ENCODE peak calls at places on chromosomes 16 and 17, in ten cellular contexts. One of them, this sample, is unnamed.

GRCh38 chr16:27272076-27272475 is 3.5 kb upstream of the NSMCE1 start:
- DNase-seq in NCI-H1105: no peak
- DNase-seq in fibroblast of lung: no peak
- DNase-seq in NCI-H446: no peak
- DNase-seq in tibial nerve: no peak
- DNase-seq in IMR-90: no peak
- DNase-seq in NCI-H774: no peak
- DNase-seq in EL: no peak
- DNase-seq in BE2C: no peak
- DNase-seq in GM10248: no peak
- DNase-seq in this sample: no peak

GRCh38 chr17:34578016-34578415 is 1.4 kb upstream of the TMEM132E start:
- DNase-seq in NCI-H446: no peak
- DNase-seq in NCI-H774: no peak
- DNase-seq in BE2C: no peak
- DNase-seq in NCI-H1105: no peak
- DNase-seq in IMR-90: no peak
- DNase-seq in GM10248: no peak
- DNase-seq in tibial nerve: no peak
- DNase-seq in EL: no peak
- DNase-seq in fibroblast of lung: no peak
- DNase-seq in this sample: no peak

GRCh38 chr17:79533116-79533515 is 77.7 kb downstream of the RBFOX3 start:
- DNase-seq in GM10248: no peak
- DNase-seq in NCI-H1105: no peak
- DNase-seq in tibial nerve: no peak
- DNase-seq in fibroblast of lung: no peak
- DNase-seq in NCI-H774: no peak
- DNase-seq in EL: no peak
- DNase-seq in NCI-H446: no peak
- DNase-seq in BE2C: no peak
- DNase-seq in IMR-90: no peak
- DNase-seq in this sample: no peak

GRCh38 chr17:77374170-77374936 is 233.6 kb downstream of the SEC14L1 start:
- DNase-seq in NCI-H446: peak
- DNase-seq in GM10248: peak
- DNase-seq in NCI-H1105: no peak
- DNase-seq in BE2C: peak
- DNase-seq in tibial nerve: peak
- DNase-seq in fibroblast of lung: peak
- DNase-seq in IMR-90: peak
- DNase-seq in NCI-H774: no peak
- DNase-seq in EL: peak
- DNase-seq in this sample: peak

GRCh38 chr17:74531231-74531761 is at the start of gene CD300LB:
- DNase-seq in NCI-H446: no peak
- DNase-seq in tibial nerve: no peak
- DNase-seq in EL: no peak
- DNase-seq in NCI-H774: no peak
- DNase-seq in GM10248: peak
- DNase-seq in fibroblast of lung: no peak
- DNase-seq in BE2C: no peak
- DNase-seq in IMR-90: no peak
- DNase-seq in NCI-H1105: no peak
- DNase-seq in this sample: no peak

GRCh38 chr16:67936124-67936875 is at the start of gene PSMB10:
- DNase-seq in BE2C: peak
- DNase-seq in IMR-90: peak
- DNase-seq in tibial nerve: peak
- DNase-seq in NCI-H1105: no peak
- DNase-seq in NCI-H774: no peak
- DNase-seq in GM10248: peak
- DNase-seq in fibroblast of lung: peak
- DNase-seq in EL: peak
- DNase-seq in NCI-H446: no peak
- DNase-seq in this sample: peak

GRCh38 chr17:45261577-45262515 is at the start of gene SPATA32:
- DNase-seq in tibial nerve: no peak
- DNase-seq in fibroblast of lung: peak
- DNase-seq in EL: no peak
- DNase-seq in NCI-H446: no peak
- DNase-seq in GM10248: peak
- DNase-seq in BE2C: peak
- DNase-seq in IMR-90: peak
- DNase-seq in NCI-H774: no peak
- DNase-seq in NCI-H1105: no peak
- DNase-seq in this sample: no peak

GRCh38 chr16:11610580-11610979 is 23.9 kb upstream of the LITAF start:
- DNase-seq in fibroblast of lung: no peak
- DNase-seq in NCI-H446: no peak
- DNase-seq in NCI-H774: no peak
- DNase-seq in IMR-90: no peak
- DNase-seq in GM10248: no peak
- DNase-seq in NCI-H1105: no peak
- DNase-seq in EL: no peak
- DNase-seq in tibial nerve: no peak
- DNase-seq in BE2C: no peak
- DNase-seq in this sample: no peak

GRCh38 chr17:44608732-44609435 is 47.4 kb upstream of the MEIOC start:
- DNase-seq in EL: peak
- DNase-seq in NCI-H446: no peak
- DNase-seq in tibial nerve: no peak
- DNase-seq in fibroblast of lung: no peak
- DNase-seq in NCI-H1105: no peak
- DNase-seq in NCI-H774: peak
- DNase-seq in IMR-90: no peak
- DNase-seq in GM10248: no peak
- DNase-seq in BE2C: no peak
- DNase-seq in this sample: no peak

GRCh38 chr17:46771601-46772012 is 46.9 kb downstream of the WNT3 start:
- DNase-seq in fibroblast of lung: peak
- DNase-seq in GM10248: peak
- DNase-seq in tibial nerve: no peak
- DNase-seq in EL: peak
- DNase-seq in IMR-90: no peak
- DNase-seq in BE2C: peak
- DNase-seq in NCI-H446: peak
- DNase-seq in NCI-H1105: no peak
- DNase-seq in NCI-H774: peak
- DNase-seq in this sample: peak

GRCh38 chr16:1494129-1494640 is 1.0 kb downstream of the TELO2 start:
- DNase-seq in fibroblast of lung: peak
- DNase-seq in tibial nerve: peak
- DNase-seq in NCI-H1105: no peak
- DNase-seq in EL: peak
- DNase-seq in GM10248: no peak
- DNase-seq in IMR-90: peak
- DNase-seq in NCI-H774: no peak
- DNase-seq in NCI-H446: no peak
- DNase-seq in BE2C: peak
- DNase-seq in this sample: peak

GRCh38 chr17:82940226-82941020 is 100.6 kb upstream of the ZNF750 start:
- DNase-seq in NCI-H1105: no peak
- DNase-seq in GM10248: no peak
- DNase-seq in tibial nerve: no peak
- DNase-seq in fibroblast of lung: no peak
- DNase-seq in NCI-H446: no peak
- DNase-seq in NCI-H774: no peak
- DNase-seq in BE2C: peak
- DNase-seq in EL: no peak
- DNase-seq in IMR-90: no peak
- DNase-seq in this sample: no peak

GRCh38 chr17:1438593-1439083 is 17.4 kb downstream of the CRK start:
- DNase-seq in GM10248: no peak
- DNase-seq in IMR-90: peak
- DNase-seq in fibroblast of lung: peak
- DNase-seq in BE2C: no peak
- DNase-seq in NCI-H774: no peak
- DNase-seq in tibial nerve: no peak
- DNase-seq in NCI-H446: no peak
- DNase-seq in EL: peak
- DNase-seq in NCI-H1105: no peak
- DNase-seq in this sample: no peak

GRCh38 chr16:4882633-4883285 is 35.5 kb downstream of the UBN1 start:
- DNase-seq in IMR-90: peak
- DNase-seq in NCI-H446: peak
- DNase-seq in BE2C: peak
- DNase-seq in EL: peak
- DNase-seq in GM10248: no peak
- DNase-seq in NCI-H1105: peak
- DNase-seq in fibroblast of lung: peak
- DNase-seq in NCI-H774: no peak
- DNase-seq in tibial nerve: peak
- DNase-seq in this sample: peak

GRCh38 chr17:68463211-68463990 is 6.1 kb upstream of the WIPI1 start:
- DNase-seq in tibial nerve: no peak
- DNase-seq in GM10248: no peak
- DNase-seq in NCI-H446: no peak
- DNase-seq in fibroblast of lung: no peak
- DNase-seq in EL: no peak
- DNase-seq in NCI-H774: no peak
- DNase-seq in NCI-H1105: no peak
- DNase-seq in IMR-90: no peak
- DNase-seq in BE2C: no peak
- DNase-seq in this sample: no peak

GRCh38 chr17:30954046-30954805 is 16.6 kb upstream of the RNF135 start:
- DNase-seq in NCI-H446: no peak
- DNase-seq in EL: no peak
- DNase-seq in IMR-90: peak
- DNase-seq in BE2C: no peak
- DNase-seq in NCI-H1105: no peak
- DNase-seq in NCI-H774: no peak
- DNase-seq in GM10248: no peak
- DNase-seq in tibial nerve: no peak
- DNase-seq in fibroblast of lung: no peak
- DNase-seq in this sample: no peak

GRCh38 chr16:67613808-67614207 is 31.1 kb upstream of the CARMIL2 start:
- DNase-seq in NCI-H1105: no peak
- DNase-seq in EL: no peak
- DNase-seq in BE2C: peak
- DNase-seq in NCI-H774: no peak
- DNase-seq in IMR-90: no peak
- DNase-seq in fibroblast of lung: no peak
- DNase-seq in GM10248: no peak
- DNase-seq in NCI-H446: no peak
- DNase-seq in tibial nerve: no peak
- DNase-seq in this sample: no peak

GRCh38 chr16:81863630-81864352 is 84.7 kb downstream of the PLCG2 start:
- DNase-seq in BE2C: no peak
- DNase-seq in EL: no peak
- DNase-seq in tibial nerve: no peak
- DNase-seq in NCI-H1105: no peak
- DNase-seq in NCI-H446: no peak
- DNase-seq in NCI-H774: no peak
- DNase-seq in GM10248: peak
- DNase-seq in IMR-90: no peak
- DNase-seq in fibroblast of lung: no peak
- DNase-seq in this sample: no peak

GRCh38 chr16:86614699-86615098 is 36.4 kb downstream of the FOXL1 start:
- DNase-seq in EL: no peak
- DNase-seq in NCI-H446: no peak
- DNase-seq in tibial nerve: no peak
- DNase-seq in fibroblast of lung: no peak
- DNase-seq in IMR-90: no peak
- DNase-seq in GM10248: no peak
- DNase-seq in NCI-H774: no peak
- DNase-seq in BE2C: no peak
- DNase-seq in NCI-H1105: no peak
- DNase-seq in this sample: no peak

GRCh38 chr16:81523387-81524115 is 78.9 kb downstream of the CMIP start:
- DNase-seq in NCI-H774: no peak
- DNase-seq in GM10248: no peak
- DNase-seq in BE2C: no peak
- DNase-seq in NCI-H446: peak
- DNase-seq in fibroblast of lung: peak
- DNase-seq in IMR-90: peak
- DNase-seq in tibial nerve: no peak
- DNase-seq in NCI-H1105: no peak
- DNase-seq in EL: peak
- DNase-seq in this sample: no peak

GRCh38 chr17:55735784-55736405 is 13.2 kb upstream of the TMEM100 start:
- DNase-seq in EL: peak
- DNase-seq in fibroblast of lung: peak
- DNase-seq in NCI-H1105: no peak
- DNase-seq in tibial nerve: peak
- DNase-seq in BE2C: peak
- DNase-seq in GM10248: peak
- DNase-seq in NCI-H446: peak
- DNase-seq in NCI-H774: no peak
- DNase-seq in IMR-90: peak
- DNase-seq in this sample: peak

GRCh38 chr17:77666881-77667395 is 291.6 kb upstream of the TNRC6C start:
- DNase-seq in GM10248: peak
- DNase-seq in tibial nerve: no peak
- DNase-seq in EL: no peak
- DNase-seq in NCI-H1105: no peak
- DNase-seq in IMR-90: no peak
- DNase-seq in fibroblast of lung: no peak
- DNase-seq in NCI-H774: no peak
- DNase-seq in NCI-H446: no peak
- DNase-seq in BE2C: no peak
- DNase-seq in this sample: no peak

GRCh38 chr17:79176792-79177601 is 102.4 kb downstream of the ENGASE start:
- DNase-seq in GM10248: no peak
- DNase-seq in NCI-H446: no peak
- DNase-seq in tibial nerve: no peak
- DNase-seq in IMR-90: no peak
- DNase-seq in fibroblast of lung: no peak
- DNase-seq in NCI-H1105: no peak
- DNase-seq in NCI-H774: no peak
- DNase-seq in EL: no peak
- DNase-seq in BE2C: no peak
- DNase-seq in this sample: no peak

GRCh38 chr17:66423436-66423922 is 121.1 kb downstream of the PRKCA start:
- DNase-seq in GM10248: no peak
- DNase-seq in NCI-H774: no peak
- DNase-seq in tibial nerve: no peak
- DNase-seq in fibroblast of lung: peak
- DNase-seq in NCI-H446: no peak
- DNase-seq in IMR-90: no peak
- DNase-seq in BE2C: no peak
- DNase-seq in EL: peak
- DNase-seq in NCI-H1105: no peak
- DNase-seq in this sample: no peak

GRCh38 chr17:31297090-31297489 is at the start of gene OMG:
- DNase-seq in NCI-H1105: no peak
- DNase-seq in GM10248: no peak
- DNase-seq in IMR-90: no peak
- DNase-seq in BE2C: no peak
- DNase-seq in fibroblast of lung: no peak
- DNase-seq in tibial nerve: no peak
- DNase-seq in NCI-H774: no peak
- DNase-seq in EL: no peak
- DNase-seq in NCI-H446: no peak
- DNase-seq in this sample: no peak

GRCh38 chr17:39739885-39740356 is 2.2 kb downstream of the GRB7 start:
- DNase-seq in NCI-H774: no peak
- DNase-seq in tibial nerve: no peak
- DNase-seq in NCI-H1105: no peak
- DNase-seq in fibroblast of lung: no peak
- DNase-seq in EL: no peak
- DNase-seq in IMR-90: no peak
- DNase-seq in GM10248: no peak
- DNase-seq in BE2C: no peak
- DNase-seq in NCI-H446: no peak
- DNase-seq in this sample: no peak

GRCh38 chr16:85344502-85345128 is 232.3 kb upstream of the CIBAR2 start:
- DNase-seq in NCI-H446: no peak
- DNase-seq in BE2C: no peak
- DNase-seq in NCI-H774: no peak
- DNase-seq in fibroblast of lung: no peak
- DNase-seq in GM10248: no peak
- DNase-seq in NCI-H1105: no peak
- DNase-seq in tibial nerve: no peak
- DNase-seq in EL: no peak
- DNase-seq in IMR-90: no peak
- DNase-seq in this sample: no peak

GRCh38 chr17:47621293-47622178 is 28.2 kb upstream of the KPNB1 start:
- DNase-seq in NCI-H1105: no peak
- DNase-seq in NCI-H446: no peak
- DNase-seq in NCI-H774: no peak
- DNase-seq in GM10248: no peak
- DNase-seq in EL: peak
- DNase-seq in tibial nerve: no peak
- DNase-seq in IMR-90: peak
- DNase-seq in fibroblast of lung: peak
- DNase-seq in BE2C: no peak
- DNase-seq in this sample: peak

This sample was measured in HTR-8/SVneo.